ENCODE peak calls at places on chromosomes 11 and 22, in four cellular contexts. One of them, this sample, is unnamed.

GRCh38 chr11:105357146-105357545 is 217.6 kb upstream of the CARD18 start:
- DNase-seq in tibial nerve: no peak
- DNase-seq in adrenal gland: no peak
- DNase-seq in AG10803: no peak
- DNase-seq in this sample: no peak

GRCh38 chr11:73193251-73194033 is 24.6 kb upstream of the P2RY2 start:
- DNase-seq in adrenal gland: peak
- DNase-seq in AG10803: no peak
- DNase-seq in tibial nerve: no peak
- DNase-seq in this sample: no peak

GRCh38 chr11:79139900-79140299 is 300.9 kb downstream of the TENM4 start:
- DNase-seq in tibial nerve: no peak
- DNase-seq in AG10803: no peak
- DNase-seq in adrenal gland: no peak
- DNase-seq in this sample: no peak

GRCh38 chr11:47177846-47178245 is 1.2 kb upstream of the ARFGAP2 start:
- DNase-seq in tibial nerve: no peak
- DNase-seq in adrenal gland: no peak
- DNase-seq in AG10803: no peak
- DNase-seq in this sample: no peak

GRCh38 chr11:124578761-124579160 is 9.0 kb downstream of the OR8A1 start:
- DNase-seq in tibial nerve: no peak
- DNase-seq in adrenal gland: no peak
- DNase-seq in AG10803: no peak
- DNase-seq in this sample: no peak

GRCh38 chr11:131748146-131749050 is 378.0 kb downstream of the NTM start:
- DNase-seq in AG10803: peak
- DNase-seq in adrenal gland: peak
- DNase-seq in tibial nerve: peak
- DNase-seq in this sample: peak

GRCh38 chr11:95698939-95699562 is 90.5 kb downstream of the FAM76B start:
- DNase-seq in tibial nerve: no peak
- DNase-seq in adrenal gland: no peak
- DNase-seq in AG10803: peak
- DNase-seq in this sample: peak

GRCh38 chr22:46432164-46433068 is 96.9 kb downstream of the TRMU start:
- DNase-seq in tibial nerve: no peak
- DNase-seq in adrenal gland: no peak
- DNase-seq in AG10803: peak
- DNase-seq in this sample: peak

GRCh38 chr11:44318369-44318768 is 8.4 kb upstream of the ALX4 start:
- DNase-seq in adrenal gland: no peak
- DNase-seq in AG10803: no peak
- DNase-seq in tibial nerve: no peak
- DNase-seq in this sample: no peak
- TF ChIP-seq CTCF in adrenal gland: no peak
- TF ChIP-seq CTCF in AG10803: no peak
- TF ChIP-seq CTCF in tibial nerve: no peak
- TF ChIP-seq CTCF in this sample: no peak

GRCh38 chr11:77073328-77074001 is 6.7 kb downstream of the CAPN5 start:
- DNase-seq in tibial nerve: peak
- DNase-seq in adrenal gland: peak
- DNase-seq in AG10803: peak
- DNase-seq in this sample: peak
- H3K4me3 ChIP-seq in tibial nerve: no peak
- H3K4me3 ChIP-seq in adrenal gland: no peak
- H3K4me3 ChIP-seq in AG10803: no peak
- H3K4me3 ChIP-seq in this sample: peak

DNA sequence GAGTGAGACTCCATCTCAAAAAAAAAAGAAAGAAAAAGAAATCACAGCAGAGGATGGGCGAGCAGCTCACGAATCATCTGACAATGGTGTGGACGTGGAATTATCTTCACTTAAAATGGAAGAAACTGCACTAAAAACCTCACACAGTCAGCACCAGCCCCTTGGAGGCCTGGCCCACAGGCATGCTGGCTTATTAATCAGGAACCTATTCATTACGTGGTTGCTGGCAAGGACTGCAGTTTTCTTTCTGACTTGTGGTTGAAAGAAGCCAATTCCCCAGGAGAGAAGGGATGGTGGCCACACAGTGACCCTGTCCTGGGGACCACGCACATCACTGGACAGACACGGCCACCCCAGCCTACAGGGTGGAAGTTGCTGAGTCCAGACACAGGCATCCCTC is 401.1 kb downstream of the CTTN start:
- DNase-seq in adrenal gland: no peak
- DNase-seq in AG10803: peak
- DNase-seq in tibial nerve: no peak
- DNase-seq in this sample: peak
- TF ChIP-seq CTCF in adrenal gland: no peak
- TF ChIP-seq CTCF in AG10803: no peak
- TF ChIP-seq CTCF in tibial nerve: no peak
- TF ChIP-seq CTCF in this sample: no peak

GRCh38 chr11:63672156-63672463 is 934 bp upstream of the ATL3 start:
- DNase-seq in AG10803: no peak
- DNase-seq in tibial nerve: no peak
- DNase-seq in adrenal gland: no peak
- DNase-seq in this sample: no peak
- H3K4me3 ChIP-seq in AG10803: no peak
- H3K4me3 ChIP-seq in tibial nerve: no peak
- H3K4me3 ChIP-seq in adrenal gland: no peak
- H3K4me3 ChIP-seq in this sample: no peak

DNA sequence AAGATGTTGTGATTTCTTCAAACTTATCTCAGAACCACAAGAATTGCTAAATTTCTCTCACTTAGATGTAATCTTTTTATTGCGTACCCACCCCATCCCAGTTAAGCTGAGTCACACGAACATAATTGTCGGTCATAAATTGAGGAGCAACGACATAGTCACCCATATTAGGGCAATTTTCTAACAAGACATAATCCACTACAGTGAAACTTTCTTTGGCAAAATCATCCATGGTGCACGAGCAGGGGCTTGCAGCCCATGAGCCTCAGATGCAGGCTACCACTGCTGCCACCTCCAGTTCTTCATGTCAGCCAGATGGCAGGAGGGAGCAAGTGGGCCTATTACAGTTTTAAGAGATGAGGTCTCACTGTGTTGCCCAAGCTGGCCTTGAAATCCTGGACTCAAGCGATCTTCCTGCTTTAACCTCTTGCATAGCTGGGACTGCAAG is 70.3 kb upstream of the GRK2 start:
- DNase-seq in AG10803: peak
- DNase-seq in adrenal gland: no peak
- DNase-seq in tibial nerve: no peak
- DNase-seq in this sample: peak
- TF ChIP-seq CTCF in AG10803: peak
- TF ChIP-seq CTCF in adrenal gland: no peak
- TF ChIP-seq CTCF in tibial nerve: no peak
- TF ChIP-seq CTCF in this sample: no peak

DNA sequence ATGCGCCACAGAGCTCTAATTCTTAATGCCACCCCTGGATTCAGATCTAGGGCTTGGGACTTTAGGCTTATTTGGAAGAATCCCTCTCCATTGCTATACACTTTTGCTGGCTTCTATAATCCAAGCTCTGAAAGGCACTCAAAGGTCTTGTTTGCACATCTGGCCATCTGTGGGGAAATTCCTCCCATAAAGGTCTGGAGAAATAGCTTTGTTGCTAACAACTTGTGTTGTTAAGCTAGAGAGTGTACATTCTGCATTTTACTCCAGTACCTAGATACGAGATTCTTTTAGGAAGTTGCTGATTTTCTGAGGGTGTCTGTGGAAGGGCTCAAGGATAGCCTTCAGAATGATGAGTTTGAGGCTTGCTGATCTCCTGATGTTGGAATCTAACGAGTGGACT is 50.7 kb downstream of the UBASH3B start:
- DNase-seq in AG10803: peak
- DNase-seq in tibial nerve: no peak
- DNase-seq in adrenal gland: no peak
- DNase-seq in this sample: peak
- H3K4me3 ChIP-seq in AG10803: no peak
- H3K4me3 ChIP-seq in tibial nerve: no peak
- H3K4me3 ChIP-seq in adrenal gland: no peak
- H3K4me3 ChIP-seq in this sample: no peak

DNA sequence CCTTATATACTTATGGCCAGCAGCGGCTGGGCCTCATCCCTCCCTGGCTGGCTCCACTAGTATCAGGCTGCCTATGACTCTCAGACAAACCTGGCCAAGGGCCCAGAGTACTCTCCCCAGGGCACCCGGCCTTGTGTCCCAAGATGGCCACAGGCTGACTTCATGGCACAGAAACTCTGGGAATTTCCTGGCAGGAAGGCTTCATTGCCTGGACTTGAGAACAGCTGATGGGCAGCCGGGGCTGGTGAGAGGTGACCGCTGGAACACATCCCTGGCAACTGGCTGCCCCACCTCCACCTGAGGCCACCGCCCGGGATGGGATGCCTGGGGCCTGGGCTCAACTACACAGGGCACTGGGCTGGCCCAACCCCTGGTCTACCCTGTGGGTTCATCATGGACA is 3.3 kb downstream of the FADS3 start:
- DNase-seq in AG10803: peak
- DNase-seq in adrenal gland: peak
- DNase-seq in tibial nerve: peak
- DNase-seq in this sample: peak
- TF ChIP-seq CTCF in AG10803: no peak
- TF ChIP-seq CTCF in adrenal gland: no peak
- TF ChIP-seq CTCF in tibial nerve: no peak
- TF ChIP-seq CTCF in this sample: no peak